ENCODE peak calls at places on chromosomes 2 and 18, in four cellular contexts. One of them, this sample, is unnamed.

GRCh38 chr2:20422679-20423271 is 24.1 kb upstream of the RHOB start:
- DNase-seq in aorta: no peak
- DNase-seq in stimulated activated CD4-positive, alpha-beta T cell treated with anti-CD3 and anti-CD28 coated beads, Interleukin-12 subunit alpha, Interleukin-12 subunit beta, amount 100 ng/mL, for 4 hours: no peak
- DNase-seq in amniotic epithelial cell: peak; percentile 25
- DNase-seq in this sample: no peak

GRCh38 chr2:47336259-47337238 is 66.4 kb upstream of the MSH2 start:
- DNase-seq in aorta: no peak
- DNase-seq in stimulated activated CD4-positive, alpha-beta T cell treated with anti-CD3 and anti-CD28 coated beads, Interleukin-12 subunit alpha, Interleukin-12 subunit beta, amount 100 ng/mL, for 4 hours: no peak
- DNase-seq in amniotic epithelial cell: peak; percentile 46
- DNase-seq in this sample: no peak

GRCh38 chr2:74414475-74414874 is 6.9 kb downstream of the C2orf81 start:
- DNase-seq in aorta: no peak
- DNase-seq in stimulated activated CD4-positive, alpha-beta T cell treated with anti-CD3 and anti-CD28 coated beads, Interleukin-12 subunit alpha, Interleukin-12 subunit beta, amount 100 ng/mL, for 4 hours: no peak
- DNase-seq in amniotic epithelial cell: no peak
- DNase-seq in this sample: no peak

GRCh38 chr2:215571693-215572092 is 135.8 kb upstream of the FN1 start:
- DNase-seq in aorta: no peak
- DNase-seq in stimulated activated CD4-positive, alpha-beta T cell treated with anti-CD3 and anti-CD28 coated beads, Interleukin-12 subunit alpha, Interleukin-12 subunit beta, amount 100 ng/mL, for 4 hours: no peak
- DNase-seq in amniotic epithelial cell: no peak
- DNase-seq in this sample: no peak

GRCh38 chr2:128603411-128603924 is 284.8 kb upstream of the HS6ST1 start:
- DNase-seq in aorta: peak; percentile 67
- DNase-seq in stimulated activated CD4-positive, alpha-beta T cell treated with anti-CD3 and anti-CD28 coated beads, Interleukin-12 subunit alpha, Interleukin-12 subunit beta, amount 100 ng/mL, for 4 hours: no peak
- DNase-seq in amniotic epithelial cell: no peak
- DNase-seq in this sample: no peak

GRCh38 chr2:231418820-231419640 is 23.5 kb downstream of the B3GNT7 start:
- DNase-seq in aorta: no peak
- DNase-seq in stimulated activated CD4-positive, alpha-beta T cell treated with anti-CD3 and anti-CD28 coated beads, Interleukin-12 subunit alpha, Interleukin-12 subunit beta, amount 100 ng/mL, for 4 hours: no peak
- DNase-seq in amniotic epithelial cell: no peak
- DNase-seq in this sample: no peak

GRCh38 chr2:177783835-177784448 is 288.6 kb downstream of the PDE11A start:
- DNase-seq in aorta: no peak
- DNase-seq in stimulated activated CD4-positive, alpha-beta T cell treated with anti-CD3 and anti-CD28 coated beads, Interleukin-12 subunit alpha, Interleukin-12 subunit beta, amount 100 ng/mL, for 4 hours: no peak
- DNase-seq in amniotic epithelial cell: peak; percentile 94
- DNase-seq in this sample: no peak

GRCh38 chr2:30375915-30376314 is 71.1 kb upstream of the LCLAT1 start:
- DNase-seq in aorta: no peak
- DNase-seq in stimulated activated CD4-positive, alpha-beta T cell treated with anti-CD3 and anti-CD28 coated beads, Interleukin-12 subunit alpha, Interleukin-12 subunit beta, amount 100 ng/mL, for 4 hours: no peak
- DNase-seq in amniotic epithelial cell: no peak
- DNase-seq in this sample: no peak

GRCh38 chr18:9029131-9029530 is 73.4 kb upstream of the NDUFV2 start:
- DNase-seq in aorta: no peak
- DNase-seq in stimulated activated CD4-positive, alpha-beta T cell treated with anti-CD3 and anti-CD28 coated beads, Interleukin-12 subunit alpha, Interleukin-12 subunit beta, amount 100 ng/mL, for 4 hours: no peak
- DNase-seq in amniotic epithelial cell: no peak
- DNase-seq in this sample: no peak

GRCh38 chr2:43005211-43005974 is 213.0 kb upstream of the HAAO start:
- DNase-seq in aorta: no peak
- DNase-seq in stimulated activated CD4-positive, alpha-beta T cell treated with anti-CD3 and anti-CD28 coated beads, Interleukin-12 subunit alpha, Interleukin-12 subunit beta, amount 100 ng/mL, for 4 hours: no peak
- DNase-seq in amniotic epithelial cell: no peak
- DNase-seq in this sample: no peak

GRCh38 chr18:46842583-46842982 is 74.7 kb downstream of the PIAS2 start:
- DNase-seq in aorta: no peak
- DNase-seq in stimulated activated CD4-positive, alpha-beta T cell treated with anti-CD3 and anti-CD28 coated beads, Interleukin-12 subunit alpha, Interleukin-12 subunit beta, amount 100 ng/mL, for 4 hours: no peak
- DNase-seq in amniotic epithelial cell: no peak
- DNase-seq in this sample: no peak

GRCh38 chr18:57586243-57587049 is at the start of gene FECH:
- DNase-seq in aorta: peak; percentile 93
- DNase-seq in stimulated activated CD4-positive, alpha-beta T cell treated with anti-CD3 and anti-CD28 coated beads, Interleukin-12 subunit alpha, Interleukin-12 subunit beta, amount 100 ng/mL, for 4 hours: peak; percentile 65
- DNase-seq in amniotic epithelial cell: peak; percentile 76
- DNase-seq in this sample: no peak

GRCh38 chr2:46873632-46874068 is 42.0 kb downstream of the MCFD2 start:
- DNase-seq in aorta: peak; percentile 83
- DNase-seq in stimulated activated CD4-positive, alpha-beta T cell treated with anti-CD3 and anti-CD28 coated beads, Interleukin-12 subunit alpha, Interleukin-12 subunit beta, amount 100 ng/mL, for 4 hours: peak; percentile 7
- DNase-seq in amniotic epithelial cell: peak; percentile 94
- DNase-seq in this sample: peak; percentile 65

GRCh38 chr2:62724886-62725711 is 19.6 kb downstream of the EHBP1 start:
- DNase-seq in aorta: peak; percentile 71
- DNase-seq in stimulated activated CD4-positive, alpha-beta T cell treated with anti-CD3 and anti-CD28 coated beads, Interleukin-12 subunit alpha, Interleukin-12 subunit beta, amount 100 ng/mL, for 4 hours: no peak
- DNase-seq in amniotic epithelial cell: no peak
- DNase-seq in this sample: no peak

GRCh38 chr2:69810550-69810949 is 18.9 kb upstream of the GMCL1 start:
- DNase-seq in aorta: no peak
- DNase-seq in stimulated activated CD4-positive, alpha-beta T cell treated with anti-CD3 and anti-CD28 coated beads, Interleukin-12 subunit alpha, Interleukin-12 subunit beta, amount 100 ng/mL, for 4 hours: no peak
- DNase-seq in amniotic epithelial cell: no peak
- DNase-seq in this sample: no peak

GRCh38 chr2:147030966-147031760 is 813.7 kb upstream of the ACVR2A start:
- DNase-seq in aorta: no peak
- DNase-seq in stimulated activated CD4-positive, alpha-beta T cell treated with anti-CD3 and anti-CD28 coated beads, Interleukin-12 subunit alpha, Interleukin-12 subunit beta, amount 100 ng/mL, for 4 hours: no peak
- DNase-seq in amniotic epithelial cell: peak; percentile 77
- DNase-seq in this sample: peak; percentile 64

GRCh38 chr2:210004893-210005292 is 2.5 kb downstream of the RPE start:
- DNase-seq in aorta: no peak
- DNase-seq in stimulated activated CD4-positive, alpha-beta T cell treated with anti-CD3 and anti-CD28 coated beads, Interleukin-12 subunit alpha, Interleukin-12 subunit beta, amount 100 ng/mL, for 4 hours: no peak
- DNase-seq in amniotic epithelial cell: no peak
- DNase-seq in this sample: no peak

GRCh38 chr2:179218848-179219594 is 45.6 kb downstream of the SESTD1 start:
- DNase-seq in aorta: peak; percentile 77
- DNase-seq in stimulated activated CD4-positive, alpha-beta T cell treated with anti-CD3 and anti-CD28 coated beads, Interleukin-12 subunit alpha, Interleukin-12 subunit beta, amount 100 ng/mL, for 4 hours: peak; percentile 34
- DNase-seq in amniotic epithelial cell: peak; percentile 87
- DNase-seq in this sample: peak; percentile 61

GRCh38 chr2:46067501-46068292 is 229.5 kb upstream of the EPAS1 start:
- DNase-seq in aorta: no peak
- DNase-seq in stimulated activated CD4-positive, alpha-beta T cell treated with anti-CD3 and anti-CD28 coated beads, Interleukin-12 subunit alpha, Interleukin-12 subunit beta, amount 100 ng/mL, for 4 hours: no peak
- DNase-seq in amniotic epithelial cell: peak; percentile 99
- DNase-seq in this sample: peak; percentile 96

GRCh38 chr2:38605298-38605830 is 2.6 kb upstream of the HNRNPLL start:
- DNase-seq in aorta: no peak
- DNase-seq in stimulated activated CD4-positive, alpha-beta T cell treated with anti-CD3 and anti-CD28 coated beads, Interleukin-12 subunit alpha, Interleukin-12 subunit beta, amount 100 ng/mL, for 4 hours: no peak
- DNase-seq in amniotic epithelial cell: no peak
- DNase-seq in this sample: no peak

GRCh38 chr18:23689616-23690504 is 607 bp downstream of the LAMA3 start:
- DNase-seq in aorta: peak; percentile 79
- DNase-seq in stimulated activated CD4-positive, alpha-beta T cell treated with anti-CD3 and anti-CD28 coated beads, Interleukin-12 subunit alpha, Interleukin-12 subunit beta, amount 100 ng/mL, for 4 hours: peak; percentile 10
- DNase-seq in amniotic epithelial cell: no peak
- DNase-seq in this sample: no peak

GRCh38 chr2:185130685-185131084 is 532.4 kb downstream of the ZNF804A start:
- DNase-seq in aorta: no peak
- DNase-seq in stimulated activated CD4-positive, alpha-beta T cell treated with anti-CD3 and anti-CD28 coated beads, Interleukin-12 subunit alpha, Interleukin-12 subunit beta, amount 100 ng/mL, for 4 hours: no peak
- DNase-seq in amniotic epithelial cell: no peak
- DNase-seq in this sample: no peak

GRCh38 chr2:111618953-111619902 is 264.8 kb downstream of the ANAPC1 start:
- DNase-seq in aorta: no peak
- DNase-seq in stimulated activated CD4-positive, alpha-beta T cell treated with anti-CD3 and anti-CD28 coated beads, Interleukin-12 subunit alpha, Interleukin-12 subunit beta, amount 100 ng/mL, for 4 hours: no peak
- DNase-seq in amniotic epithelial cell: peak; percentile 36
- DNase-seq in this sample: no peak

GRCh38 chr18:74454279-74454741 is 2.8 kb downstream of the DIPK1C start:
- DNase-seq in aorta: no peak
- DNase-seq in stimulated activated CD4-positive, alpha-beta T cell treated with anti-CD3 and anti-CD28 coated beads, Interleukin-12 subunit alpha, Interleukin-12 subunit beta, amount 100 ng/mL, for 4 hours: no peak
- DNase-seq in amniotic epithelial cell: no peak
- DNase-seq in this sample: no peak

GRCh38 chr2:44549099-44549471 is 187.3 kb downstream of the CAMKMT start:
- DNase-seq in aorta: no peak
- DNase-seq in stimulated activated CD4-positive, alpha-beta T cell treated with anti-CD3 and anti-CD28 coated beads, Interleukin-12 subunit alpha, Interleukin-12 subunit beta, amount 100 ng/mL, for 4 hours: no peak
- DNase-seq in amniotic epithelial cell: peak; percentile 54
- DNase-seq in this sample: no peak

GRCh38 chr2:172329404-172330059 is 97.9 kb upstream of the ITGA6 start:
- DNase-seq in aorta: peak; percentile 81
- DNase-seq in stimulated activated CD4-positive, alpha-beta T cell treated with anti-CD3 and anti-CD28 coated beads, Interleukin-12 subunit alpha, Interleukin-12 subunit beta, amount 100 ng/mL, for 4 hours: no peak
- DNase-seq in amniotic epithelial cell: no peak
- DNase-seq in this sample: no peak

GRCh38 chr2:23523651-23524260 is 138.8 kb downstream of the KLHL29 start:
- DNase-seq in aorta: no peak
- DNase-seq in stimulated activated CD4-positive, alpha-beta T cell treated with anti-CD3 and anti-CD28 coated beads, Interleukin-12 subunit alpha, Interleukin-12 subunit beta, amount 100 ng/mL, for 4 hours: no peak
- DNase-seq in amniotic epithelial cell: peak; percentile 59
- DNase-seq in this sample: no peak

GRCh38 chr2:37389984-37390765 is 45.7 kb downstream of the QPCT start:
- DNase-seq in aorta: no peak
- DNase-seq in stimulated activated CD4-positive, alpha-beta T cell treated with anti-CD3 and anti-CD28 coated beads, Interleukin-12 subunit alpha, Interleukin-12 subunit beta, amount 100 ng/mL, for 4 hours: peak; percentile 41
- DNase-seq in amniotic epithelial cell: peak; percentile 93
- DNase-seq in this sample: peak; percentile 96

GRCh38 chr18:50097702-50098101 is 97.2 kb downstream of the MYO5B start:
- DNase-seq in aorta: no peak
- DNase-seq in stimulated activated CD4-positive, alpha-beta T cell treated with anti-CD3 and anti-CD28 coated beads, Interleukin-12 subunit alpha, Interleukin-12 subunit beta, amount 100 ng/mL, for 4 hours: no peak
- DNase-seq in amniotic epithelial cell: no peak
- DNase-seq in this sample: peak; percentile 71

GRCh38 chr2:102753563-102754159 is 8.2 kb upstream of the TMEM182 start:
- DNase-seq in aorta: no peak
- DNase-seq in stimulated activated CD4-positive, alpha-beta T cell treated with anti-CD3 and anti-CD28 coated beads, Interleukin-12 subunit alpha, Interleukin-12 subunit beta, amount 100 ng/mL, for 4 hours: no peak
- DNase-seq in amniotic epithelial cell: peak; percentile 68
- DNase-seq in this sample: no peak